ENCODE peak calls at places on chromosomes 5 and 9, in four cellular contexts. One of them, this sample, is unnamed.

GRCh38 chr9:136059851-136060670 is 35.0 kb downstream of the NACC2 start:
- DNase-seq in AG08396: no peak
- DNase-seq in Panc1: no peak
- DNase-seq in GDM1: no peak
- DNase-seq in this sample: no peak

GRCh38 chr5:79229357-79230174 is 6.4 kb upstream of the JMY start:
- DNase-seq in Panc1: no peak
- DNase-seq in GDM1: no peak
- DNase-seq in AG08396: peak
- DNase-seq in this sample: no peak

GRCh38 chr9:118643118-118643517 is 726.1 kb downstream of the BRINP1 start:
- DNase-seq in GDM1: no peak
- DNase-seq in Panc1: peak
- DNase-seq in AG08396: peak
- DNase-seq in this sample: no peak

GRCh38 chr9:6383551-6384225 is 29.3 kb upstream of the UHRF2 start:
- DNase-seq in Panc1: no peak
- DNase-seq in AG08396: peak
- DNase-seq in GDM1: no peak
- DNase-seq in this sample: no peak

GRCh38 chr9:76926324-76926731 is 20.4 kb upstream of the PRUNE2 start:
- DNase-seq in GDM1: no peak
- DNase-seq in AG08396: peak
- DNase-seq in Panc1: no peak
- DNase-seq in this sample: no peak

GRCh38 chr9:135085830-135086546 is 1.5 kb upstream of the OLFM1 start:
- DNase-seq in AG08396: peak
- DNase-seq in Panc1: peak
- DNase-seq in GDM1: no peak
- DNase-seq in this sample: peak

GRCh38 chr9:18595597-18595996 is 121.6 kb downstream of the ADAMTSL1 start:
- DNase-seq in AG08396: no peak
- DNase-seq in Panc1: no peak
- DNase-seq in GDM1: no peak
- DNase-seq in this sample: no peak

GRCh38 chr5:3590967-3591900 is 4.4 kb upstream of the IRX1 start:
- DNase-seq in Panc1: no peak
- DNase-seq in GDM1: no peak
- DNase-seq in AG08396: no peak
- DNase-seq in this sample: no peak

GRCh38 chr9:118009585-118009984 is 305.4 kb downstream of the TLR4 start:
- DNase-seq in Panc1: no peak
- DNase-seq in GDM1: no peak
- DNase-seq in AG08396: no peak
- DNase-seq in this sample: no peak

GRCh38 chr9:136847827-136848392 is 1.3 kb upstream of the PHPT1 start:
- DNase-seq in GDM1: peak
- DNase-seq in Panc1: no peak
- DNase-seq in AG08396: peak
- DNase-seq in this sample: peak

GRCh38 chr5:139063664-139064054 is 134.5 kb downstream of the SIL1 start:
- DNase-seq in Panc1: no peak
- DNase-seq in GDM1: no peak
- DNase-seq in AG08396: no peak
- DNase-seq in this sample: no peak

GRCh38 chr9:81174023-81174422 is 515.3 kb downstream of the TLE1 start:
- DNase-seq in GDM1: no peak
- DNase-seq in Panc1: no peak
- DNase-seq in AG08396: no peak
- DNase-seq in this sample: no peak

GRCh38 chr9:132411091-132411508 is 1.1 kb downstream of the CFAP77 start:
- DNase-seq in Panc1: no peak
- DNase-seq in GDM1: no peak
- DNase-seq in AG08396: peak
- DNase-seq in this sample: peak

GRCh38 chr5:115126303-115126702 is 43.4 kb downstream of the TRIM36 start:
- DNase-seq in AG08396: no peak
- DNase-seq in Panc1: no peak
- DNase-seq in GDM1: no peak
- DNase-seq in this sample: no peak

GRCh38 chr9:134370638-134371037 is 44.4 kb downstream of the RXRA start:
- DNase-seq in AG08396: no peak
- DNase-seq in GDM1: no peak
- DNase-seq in Panc1: no peak
- DNase-seq in this sample: no peak

GRCh38 chr5:130652178-130652577 is 512.9 kb downstream of the HINT1 start:
- DNase-seq in AG08396: no peak
- DNase-seq in Panc1: peak
- DNase-seq in GDM1: no peak
- DNase-seq in this sample: no peak

GRCh38 chr9:136685792-136686533 is 1.3 kb downstream of the AGPAT2 start:
- DNase-seq in AG08396: peak
- DNase-seq in Panc1: no peak
- DNase-seq in GDM1: no peak
- DNase-seq in this sample: no peak

GRCh38 chr5:59583810-59584562 is 309.5 kb downstream of the PDE4D start:
- DNase-seq in AG08396: no peak
- DNase-seq in GDM1: no peak
- DNase-seq in Panc1: no peak
- DNase-seq in this sample: no peak

GRCh38 chr5:54545796-54546195 is 28.2 kb downstream of the SNX18 start:
- DNase-seq in AG08396: no peak
- DNase-seq in Panc1: no peak
- DNase-seq in GDM1: no peak
- DNase-seq in this sample: no peak

GRCh38 chr9:90044263-90044662 is 439.5 kb downstream of the GADD45G start:
- DNase-seq in Panc1: no peak
- DNase-seq in AG08396: no peak
- DNase-seq in GDM1: no peak
- DNase-seq in this sample: no peak

GRCh38 chr5:91122663-91123062 is 260.5 kb downstream of the ARRDC3 start:
- DNase-seq in AG08396: no peak
- DNase-seq in GDM1: no peak
- DNase-seq in Panc1: no peak
- DNase-seq in this sample: no peak

GRCh38 chr5:74409166-74409706 is 231.3 kb downstream of the ENC1 start:
- DNase-seq in Panc1: no peak
- DNase-seq in AG08396: no peak
- DNase-seq in GDM1: no peak
- DNase-seq in this sample: no peak

GRCh38 chr5:14208071-14209021 is 65.2 kb downstream of the TRIO start:
- DNase-seq in Panc1: peak
- DNase-seq in AG08396: no peak
- DNase-seq in GDM1: no peak
- DNase-seq in this sample: no peak

GRCh38 chr9:113931140-113931539 is 55.0 kb downstream of the ZNF618 start:
- DNase-seq in Panc1: no peak
- DNase-seq in GDM1: no peak
- DNase-seq in AG08396: no peak
- DNase-seq in this sample: no peak

GRCh38 chr9:107933042-107933441 is 443.5 kb upstream of the KLF4 start:
- DNase-seq in AG08396: no peak
- DNase-seq in Panc1: no peak
- DNase-seq in GDM1: no peak
- DNase-seq in this sample: no peak

GRCh38 chr5:72440207-72440638 is 67.0 kb downstream of the ZNF366 start:
- DNase-seq in Panc1: no peak
- DNase-seq in AG08396: no peak
- DNase-seq in GDM1: no peak
- DNase-seq in this sample: no peak

GRCh38 chr5:16687898-16688297 is 71.1 kb upstream of the RETREG1 start:
- DNase-seq in AG08396: no peak
- DNase-seq in Panc1: no peak
- DNase-seq in GDM1: no peak
- DNase-seq in this sample: no peak

GRCh38 chr5:140075371-140075770 is 32.3 kb upstream of the NRG2 start:
- DNase-seq in GDM1: no peak
- DNase-seq in Panc1: no peak
- DNase-seq in AG08396: peak
- DNase-seq in this sample: no peak

GRCh38 chr9:95736370-95736769 is 139.1 kb upstream of the ERCC6L2 start:
- DNase-seq in Panc1: no peak
- DNase-seq in AG08396: no peak
- DNase-seq in GDM1: no peak
- DNase-seq in this sample: no peak

GRCh38 chr9:87606921-87607521 is 109.4 kb downstream of the DAPK1 start:
- DNase-seq in AG08396: peak
- DNase-seq in GDM1: no peak
- DNase-seq in Panc1: no peak
- DNase-seq in this sample: no peak

GRCh38 chr9:36415822-36416515 is 15.9 kb upstream of the RNF38 start:
- DNase-seq in AG08396: no peak
- DNase-seq in Panc1: no peak
- DNase-seq in GDM1: no peak
- DNase-seq in this sample: no peak